ENCODE peak calls at places on chromosomes 5 and 9, in ten cellular contexts. M, U, F, J, H, G, Z, E, W and A are unnamed samples.

GRCh38 chr5:81525690-81526089 is 131.8 kb upstream of the ACOT12 start:
- DNase-seq in G (no peak), M (no peak), J (peak; percentile 30), U (no peak), W (no peak), H (no peak), Z (no peak), F (no peak), E (no peak), A (no peak)

GRCh38 chr5:43156388-43156787 is 35.6 kb upstream of the NIM1K start:
- DNase-seq in J (no peak), H (no peak), W (no peak), G (no peak), F (no peak), E (peak; percentile 19), Z (no peak), U (no peak), M (no peak), A (no peak)

GRCh38 chr9:93829271-93830223 is 125.6 kb downstream of the BARX1 start:
- DNase-seq in W (no peak), Z (peak; percentile 2), M (no peak), H (no peak), E (no peak), F (peak; percentile 3), G (no peak), U (no peak), J (no peak), A (no peak)

GRCh38 chr9:108150736-108151135 is 661.2 kb upstream of the KLF4 start:
- DNase-seq in U (no peak), H (no peak), M (no peak), E (peak; percentile 31), F (no peak), G (no peak), J (no peak), W (peak; percentile 31), Z (no peak), A (no peak)

GRCh38 chr9:129763235-129763917 is 10.5 kb upstream of the PTGES start:
- DNase-seq in E (no peak), F (no peak), J (peak; percentile 54), U (peak; percentile 68), Z (no peak), H (peak; percentile 78), M (no peak), W (peak; percentile 19), G (no peak), A (no peak)

GRCh38 chr9:93096131-93096802 is at the start of gene CARD19:
- DNase-seq in H (peak; percentile 65), E (peak; percentile 47), G (peak; percentile 87), Z (no peak), F (peak; percentile 73), W (peak; percentile 59), U (peak; percentile 71), M (peak; percentile 44), J (no peak), A (no peak)

GRCh38 chr9:37017546-37017945 is 16.5 kb downstream of the PAX5 start:
- DNase-seq in U (no peak), Z (no peak), E (no peak), H (no peak), G (no peak), F (no peak), J (no peak), M (no peak), W (no peak), A (no peak)

GRCh38 chr9:91282292-91282691 is 79.4 kb downstream of the AUH start:
- DNase-seq in U (no peak), G (no peak), M (no peak), W (no peak), H (no peak), Z (no peak), F (no peak), E (no peak), J (no peak), A (no peak)

GRCh38 chr5:22709743-22710142 is 143.4 kb downstream of the CDH12 start:
- DNase-seq in F (no peak), W (no peak), U (no peak), M (no peak), H (no peak), J (no peak), G (no peak), Z (no peak), E (no peak), A (no peak)

GRCh38 chr5:38642194-38642987 is 85.9 kb upstream of the LIFR start:
- DNase-seq in H (no peak), G (no peak), U (no peak), E (no peak), F (no peak), Z (peak; percentile 31), W (no peak), M (no peak), J (no peak), A (no peak)

GRCh38 chr5:112979723-112980122 is 3.1 kb downstream of the DCP2 start:
- DNase-seq in U (no peak), M (no peak), W (no peak), F (no peak), H (no peak), J (no peak), E (no peak), G (no peak), Z (no peak), A (no peak)

GRCh38 chr5:142000709-142001484 is 11.9 kb downstream of the GNPDA1 start:
- DNase-seq in U (no peak), W (no peak), H (no peak), M (peak; percentile 50), Z (no peak), J (no peak), F (no peak), G (no peak), E (no peak), A (no peak)
- TF ChIP-seq CTCF in U (peak; percentile 15), W (peak; percentile 39), H (no peak), M (peak; percentile 49), Z (peak; percentile 50), J (peak; percentile 38), F (peak; percentile 32), G (peak; percentile 19), E (peak; percentile 41), A (peak; percentile 36)

GRCh38 chr5:56383761-56384160 is 150.6 kb upstream of the ANKRD55 start:
- DNase-seq in W (no peak), Z (no peak), U (no peak), H (no peak), M (no peak), G (no peak), F (no peak), E (no peak), J (no peak), A (no peak)

GRCh38 chr5:56388229-56389065 is 155.3 kb upstream of the ANKRD55 start:
- DNase-seq in J (no peak), Z (no peak), G (no peak), U (no peak), E (no peak), F (no peak), M (no peak), H (no peak), W (no peak), A (no peak)

GRCh38 chr5:56386046-56386445 is 152.9 kb upstream of the ANKRD55 start:
- DNase-seq in W (no peak), G (no peak), F (no peak), J (no peak), U (no peak), Z (no peak), H (no peak), M (no peak), E (no peak), A (no peak)

GRCh38 chr5:56382896-56383295 is 149.8 kb upstream of the ANKRD55 start:
- DNase-seq in W (no peak), Z (no peak), U (no peak), H (no peak), J (no peak), F (no peak), E (no peak), M (no peak), G (no peak), A (no peak)

DNA sequence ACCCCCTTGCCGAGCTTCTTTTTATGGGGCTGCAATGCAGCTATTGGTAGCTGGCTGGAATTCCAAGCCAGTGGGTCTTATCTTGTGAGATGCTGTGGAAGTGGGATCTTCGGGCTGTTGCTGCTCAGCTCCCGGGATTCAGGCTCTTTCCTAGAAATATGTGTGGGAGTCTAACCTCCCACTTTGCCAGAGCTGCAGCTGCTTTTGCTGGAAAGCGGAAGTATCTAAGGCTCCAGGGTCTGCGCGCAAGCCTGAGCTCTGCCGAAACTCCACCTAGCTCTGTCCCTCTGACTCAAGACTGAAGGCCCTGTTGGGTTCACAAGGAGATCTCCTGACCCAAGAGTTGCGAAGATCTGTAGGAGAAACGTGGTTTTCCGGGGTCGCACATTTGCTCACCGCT is 151.1 kb upstream of the ANKRD55 start:
- DNase-seq in F (peak; percentile 11), J (no peak), G (no peak), U (peak; percentile 22), W (no peak), Z (no peak), M (no peak), H (no peak), E (no peak), A (no peak)
- H3K4me3 ChIP-seq in F (no peak overlapping the region), J (no peak overlapping the region), G (no peak overlapping the region), U (no peak overlapping the region), W (no peak overlapping the region), Z (no peak overlapping the region), M (no peak overlapping the region), H (no peak overlapping the region), E (no peak overlapping the region), A (no peak overlapping the region)

DNA sequence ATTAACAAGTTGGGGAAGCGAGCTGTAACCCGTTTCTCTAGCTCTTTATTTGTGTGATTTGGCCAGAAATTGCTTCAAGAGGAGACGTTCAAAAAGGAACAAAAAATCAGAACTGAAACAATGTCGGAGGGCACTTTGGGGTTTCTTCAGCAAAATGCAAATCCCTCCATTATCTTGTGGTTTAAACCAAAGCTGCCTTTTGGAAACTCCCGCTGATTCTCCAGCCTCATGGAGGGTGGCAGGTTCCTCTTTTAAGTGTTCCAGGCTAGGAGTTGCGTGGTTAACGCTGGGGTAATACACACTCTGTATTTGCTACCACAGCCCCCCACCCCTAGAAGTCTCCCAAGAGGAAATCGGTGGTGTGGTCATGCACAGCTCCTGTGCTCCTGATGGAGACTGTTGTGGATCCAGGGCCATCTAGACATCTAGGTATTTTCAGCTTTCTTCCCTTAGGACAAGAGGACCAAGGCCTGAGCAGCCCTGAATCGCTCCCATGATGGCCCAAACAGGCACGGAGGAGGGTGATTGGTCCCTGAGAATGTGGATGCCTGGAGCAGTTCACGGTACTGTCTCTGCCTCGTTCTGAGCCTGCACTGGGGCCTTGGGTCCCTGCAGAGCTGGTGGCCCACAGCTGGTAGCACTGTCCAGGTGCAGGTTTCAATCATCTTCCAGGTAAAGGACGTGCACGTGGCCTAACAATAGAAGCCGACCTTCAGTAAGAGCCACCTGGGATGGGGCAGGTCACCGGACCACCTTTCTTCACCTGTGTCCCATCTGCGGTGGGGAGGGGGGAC is 19.2 kb upstream of the FCN1 start:
- DNase-seq in M (no peak), W (no peak), J (no peak), G (no peak), U (no peak), H (no peak), F (no peak), Z (no peak), E (no peak), A (peak; percentile 68)
- H3K27me3 ChIP-seq in M (no peaks in the 10 kb centered on the region), W (peaks cover 63% of the 10 kb centered on the region), J (peaks cover 41% of the 10 kb centered on the region), G (peaks cover 6% of the 10 kb centered on the region), U (no peaks in the 10 kb centered on the region), H (peaks cover 19% of the 10 kb centered on the region), F (no peaks in the 10 kb centered on the region), Z (no peaks in the 10 kb centered on the region), E (peaks cover 5% of the 10 kb centered on the region), A (no peaks in the 10 kb centered on the region)

DNA sequence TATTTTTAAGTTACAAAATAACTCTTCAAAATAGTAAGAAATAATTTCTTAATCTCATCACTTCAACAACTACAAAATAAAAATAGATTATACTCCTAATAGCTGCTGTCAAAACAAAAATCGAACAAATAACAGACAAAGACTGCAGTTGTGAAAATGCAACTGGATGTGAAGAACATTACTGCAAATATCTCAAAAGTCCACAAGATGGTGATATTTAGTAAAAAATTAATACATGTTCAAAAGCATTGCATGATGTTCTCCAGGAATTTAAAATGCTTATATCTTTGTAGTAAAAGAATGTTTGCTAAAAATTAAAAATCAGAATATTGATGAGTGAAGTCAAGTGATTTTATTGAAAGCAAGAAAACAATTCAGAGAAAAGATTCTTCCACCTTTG is 66.2 kb downstream of the MPDZ start:
- DNase-seq in E (no peak), H (no peak), J (no peak), U (no peak), G (no peak), Z (no peak), M (peak; percentile 14), F (no peak), W (no peak), A (no peak)
- TF ChIP-seq CTCF in E (peak; percentile 54), H (no peak), J (peak; percentile 34), U (peak; percentile 40), G (peak; percentile 42), Z (peak; percentile 71), M (peak; percentile 40), F (peak; percentile 51), W (peak; percentile 45), A (peak; percentile 9)